ENCODE peak calls at places on chromosomes 6 and 20, in five cellular contexts. One of them, this sample, is unnamed. For H3K36me3, the result is how much of the 10 kb centered on the place peaks cover.

GRCh38 chr6:92945799-92946198 is 473.6 kb downstream of the EPHA7 start:
- DNase-seq in adrenal gland: no peak
- DNase-seq in effector memory CD4-positive, alpha-beta T cell: no peak
- DNase-seq in aorta: no peak
- DNase-seq in heart right ventricle: no peak
- DNase-seq in this sample: no peak

GRCh38 chr20:47201074-47201730 is 155.3 kb downstream of the ZMYND8 start:
- DNase-seq in effector memory CD4-positive, alpha-beta T cell: no peak
- DNase-seq in aorta: no peak
- DNase-seq in heart right ventricle: no peak
- DNase-seq in adrenal gland: no peak
- DNase-seq in this sample: no peak

GRCh38 chr6:100657678-100658330 is 193.1 kb upstream of the SIM1 start:
- DNase-seq in adrenal gland: no peak
- DNase-seq in effector memory CD4-positive, alpha-beta T cell: no peak
- DNase-seq in heart right ventricle: no peak
- DNase-seq in aorta: no peak
- DNase-seq in this sample: no peak

GRCh38 chr6:82570083-82570482 is 206.5 kb downstream of the TPBG start:
- DNase-seq in heart right ventricle: no peak
- DNase-seq in aorta: no peak
- DNase-seq in effector memory CD4-positive, alpha-beta T cell: no peak
- DNase-seq in adrenal gland: no peak
- DNase-seq in this sample: no peak

GRCh38 chr6:30914076-30914853 is at the start of gene VARS2:
- DNase-seq in aorta: peak
- DNase-seq in effector memory CD4-positive, alpha-beta T cell: peak
- DNase-seq in heart right ventricle: peak
- DNase-seq in adrenal gland: peak
- DNase-seq in this sample: peak

GRCh38 chr20:61805365-61805764 is 260.3 kb downstream of the TAF4 start:
- DNase-seq in effector memory CD4-positive, alpha-beta T cell: no peak
- DNase-seq in adrenal gland: no peak
- DNase-seq in heart right ventricle: no peak
- DNase-seq in aorta: no peak
- DNase-seq in this sample: no peak

GRCh38 chr6:163263196-163263595 is 151.3 kb upstream of the QKI start:
- DNase-seq in heart right ventricle: peak
- DNase-seq in adrenal gland: no peak
- DNase-seq in aorta: no peak
- DNase-seq in effector memory CD4-positive, alpha-beta T cell: no peak
- DNase-seq in this sample: no peak

GRCh38 chr6:35258858-35259193 is 709 bp upstream of the ZNF76 start:
- DNase-seq in effector memory CD4-positive, alpha-beta T cell: no peak
- DNase-seq in heart right ventricle: no peak
- DNase-seq in aorta: no peak
- DNase-seq in adrenal gland: no peak
- DNase-seq in this sample: no peak

GRCh38 chr6:150866147-150867073 is 908 bp downstream of the MTHFD1L start:
- DNase-seq in aorta: peak
- DNase-seq in effector memory CD4-positive, alpha-beta T cell: peak
- DNase-seq in adrenal gland: peak
- DNase-seq in heart right ventricle: peak
- DNase-seq in this sample: peak

GRCh38 chr20:25284131-25284601 is 36.3 kb downstream of the PYGB start:
- DNase-seq in adrenal gland: peak
- DNase-seq in effector memory CD4-positive, alpha-beta T cell: no peak
- DNase-seq in heart right ventricle: no peak
- DNase-seq in aorta: peak
- DNase-seq in this sample: no peak

GRCh38 chr20:25281541-25281991 is 33.7 kb downstream of the PYGB start:
- DNase-seq in heart right ventricle: no peak
- DNase-seq in adrenal gland: peak
- DNase-seq in aorta: peak
- DNase-seq in effector memory CD4-positive, alpha-beta T cell: no peak
- DNase-seq in this sample: peak

GRCh38 chr20:25282034-25282781 is 34.3 kb downstream of the PYGB start:
- DNase-seq in heart right ventricle: no peak
- DNase-seq in effector memory CD4-positive, alpha-beta T cell: no peak
- DNase-seq in adrenal gland: peak
- DNase-seq in aorta: peak
- DNase-seq in this sample: peak

GRCh38 chr20:25283221-25283951 is 35.5 kb downstream of the PYGB start:
- DNase-seq in heart right ventricle: no peak
- DNase-seq in effector memory CD4-positive, alpha-beta T cell: no peak
- DNase-seq in aorta: peak
- DNase-seq in adrenal gland: peak
- DNase-seq in this sample: peak

GRCh38 chr20:25282796-25283195 is 34.9 kb downstream of the PYGB start:
- DNase-seq in heart right ventricle: no peak
- DNase-seq in aorta: peak
- DNase-seq in adrenal gland: no peak
- DNase-seq in effector memory CD4-positive, alpha-beta T cell: no peak
- DNase-seq in this sample: no peak
- H3K36me3 ChIP-seq in heart right ventricle: half or more
- H3K36me3 ChIP-seq in aorta: under half
- H3K36me3 ChIP-seq in adrenal gland: under half
- H3K36me3 ChIP-seq in effector memory CD4-positive, alpha-beta T cell: half or more
- H3K36me3 ChIP-seq in this sample: half or more

GRCh38 chr6:148359228-148359627 is 16.6 kb downstream of the SASH1 start:
- DNase-seq in heart right ventricle: no peak
- DNase-seq in effector memory CD4-positive, alpha-beta T cell: no peak
- DNase-seq in aorta: no peak
- DNase-seq in adrenal gland: no peak
- DNase-seq in this sample: no peak
- H3K27ac ChIP-seq in heart right ventricle: no peak
- H3K27ac ChIP-seq in effector memory CD4-positive, alpha-beta T cell: no peak
- H3K27ac ChIP-seq in aorta: no peak
- H3K27ac ChIP-seq in adrenal gland: no peak
- H3K27ac ChIP-seq in this sample: peak

DNA sequence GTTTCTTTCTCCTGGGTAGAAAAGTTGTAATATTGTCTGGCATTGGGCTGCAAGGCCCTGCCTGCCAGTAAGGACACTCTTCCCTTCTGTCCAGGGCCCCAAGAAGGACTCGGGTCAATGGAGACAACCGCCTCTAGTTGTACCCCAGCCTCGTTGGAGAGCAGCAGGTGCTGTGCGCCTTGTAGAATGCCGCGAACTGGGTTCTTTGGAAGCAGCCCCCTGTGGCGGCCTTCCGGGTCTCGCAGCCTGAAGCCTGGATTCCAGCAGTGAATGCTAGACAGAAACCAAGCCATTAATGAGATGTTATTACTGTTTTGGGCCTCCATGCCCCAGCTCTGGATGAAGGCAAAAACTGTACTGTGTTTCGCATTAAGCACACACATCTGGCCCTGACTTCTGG is 37.0 kb downstream of the PLCG1 start:
- DNase-seq in effector memory CD4-positive, alpha-beta T cell: no peak
- DNase-seq in heart right ventricle: no peak
- DNase-seq in aorta: peak
- DNase-seq in adrenal gland: peak
- DNase-seq in this sample: peak
- H3K36me3 ChIP-seq in effector memory CD4-positive, alpha-beta T cell: half or more
- H3K36me3 ChIP-seq in heart right ventricle: half or more
- H3K36me3 ChIP-seq in aorta: under half
- H3K36me3 ChIP-seq in adrenal gland: under half
- H3K36me3 ChIP-seq in this sample: under half

GRCh38 chr20:58691405-58691772 is 1.2 kb upstream of the NPEPL1 start:
- DNase-seq in adrenal gland: peak
- DNase-seq in heart right ventricle: no peak
- DNase-seq in aorta: peak
- DNase-seq in effector memory CD4-positive, alpha-beta T cell: no peak
- DNase-seq in this sample: no peak

GRCh38 chr20:58692579-58693225 is at the start of gene NPEPL1:
- DNase-seq in adrenal gland: peak
- DNase-seq in effector memory CD4-positive, alpha-beta T cell: peak
- DNase-seq in aorta: peak
- DNase-seq in heart right ventricle: peak
- DNase-seq in this sample: peak

GRCh38 chr20:58691773-58692578 is 624 bp upstream of the NPEPL1 start:
- DNase-seq in effector memory CD4-positive, alpha-beta T cell: no peak
- DNase-seq in adrenal gland: peak
- DNase-seq in heart right ventricle: peak
- DNase-seq in aorta: peak
- DNase-seq in this sample: no peak

GRCh38 chr20:58690351-58690750 is 2.2 kb upstream of the NPEPL1 start:
- DNase-seq in adrenal gland: no peak
- DNase-seq in heart right ventricle: no peak
- DNase-seq in effector memory CD4-positive, alpha-beta T cell: no peak
- DNase-seq in aorta: no peak
- DNase-seq in this sample: no peak

GRCh38 chr20:58690851-58691250 is 1.7 kb upstream of the NPEPL1 start:
- DNase-seq in aorta: peak
- DNase-seq in heart right ventricle: no peak
- DNase-seq in adrenal gland: peak
- DNase-seq in effector memory CD4-positive, alpha-beta T cell: no peak
- DNase-seq in this sample: no peak
- H3K27ac ChIP-seq in aorta: peak
- H3K27ac ChIP-seq in heart right ventricle: no peak
- H3K27ac ChIP-seq in adrenal gland: no peak
- H3K27ac ChIP-seq in effector memory CD4-positive, alpha-beta T cell: no peak
- H3K27ac ChIP-seq in this sample: peak

GRCh38 chr6:41941280-41942044 is at the start of gene CCND3:
- DNase-seq in adrenal gland: peak
- DNase-seq in aorta: peak
- DNase-seq in heart right ventricle: peak
- DNase-seq in effector memory CD4-positive, alpha-beta T cell: peak
- DNase-seq in this sample: peak
- H3K36me3 ChIP-seq in adrenal gland: under half
- H3K36me3 ChIP-seq in aorta: under half
- H3K36me3 ChIP-seq in heart right ventricle: under half
- H3K36me3 ChIP-seq in effector memory CD4-positive, alpha-beta T cell: under half
- H3K36me3 ChIP-seq in this sample: under half

GRCh38 chr6:17448165-17448564 is 54.8 kb downstream of the CAP2 start:
- DNase-seq in adrenal gland: no peak
- DNase-seq in heart right ventricle: no peak
- DNase-seq in aorta: no peak
- DNase-seq in effector memory CD4-positive, alpha-beta T cell: no peak
- DNase-seq in this sample: peak
- H3K27ac ChIP-seq in adrenal gland: no peak
- H3K27ac ChIP-seq in heart right ventricle: no peak
- H3K27ac ChIP-seq in aorta: no peak
- H3K27ac ChIP-seq in effector memory CD4-positive, alpha-beta T cell: no peak
- H3K27ac ChIP-seq in this sample: peak

DNA sequence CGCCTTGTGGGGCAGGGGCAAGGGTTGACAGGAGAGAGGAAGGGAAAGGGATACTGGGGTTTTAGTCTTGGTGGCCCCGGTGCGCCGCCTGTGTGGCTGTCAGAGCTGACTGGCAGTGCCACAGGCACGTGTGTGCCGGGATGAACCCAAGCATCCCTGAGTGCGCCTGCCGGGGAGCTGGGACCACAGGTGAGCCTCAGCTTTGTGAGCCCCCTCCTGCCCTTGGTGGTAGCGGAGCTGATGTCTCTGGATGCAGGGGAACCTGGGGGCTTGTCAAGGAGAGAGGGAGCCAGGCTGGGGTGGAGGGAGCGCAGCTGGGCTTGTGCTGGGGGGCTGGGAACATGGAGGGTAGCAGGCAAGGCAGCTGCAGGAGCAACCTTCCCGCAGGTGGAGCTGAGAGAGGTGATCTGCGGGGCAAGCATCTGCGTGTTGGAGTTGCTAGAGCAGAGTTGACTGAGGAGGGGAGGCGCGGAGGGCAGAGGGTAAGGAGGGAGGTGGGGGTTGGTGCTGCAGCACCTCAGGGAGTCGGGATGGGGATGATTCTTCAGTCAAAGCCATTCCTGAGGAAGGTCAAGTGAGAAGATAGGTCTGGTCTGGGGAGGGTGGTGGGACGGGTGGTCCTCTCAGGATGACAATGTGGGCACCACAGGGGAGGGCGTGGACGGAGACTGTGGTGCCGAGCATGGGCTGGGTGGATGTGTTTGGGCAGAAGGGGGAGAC is 28.1 kb downstream of the PYGB start:
- DNase-seq in effector memory CD4-positive, alpha-beta T cell: no peak
- DNase-seq in heart right ventricle: no peak
- DNase-seq in aorta: peak
- DNase-seq in adrenal gland: peak
- DNase-seq in this sample: peak
- H3K36me3 ChIP-seq in effector memory CD4-positive, alpha-beta T cell: half or more
- H3K36me3 ChIP-seq in heart right ventricle: half or more
- H3K36me3 ChIP-seq in aorta: under half
- H3K36me3 ChIP-seq in adrenal gland: under half
- H3K36me3 ChIP-seq in this sample: half or more

This sample was measured in thyroid gland.